ENCODE peak calls at places on chromosomes 4 and X, in five cellular contexts. O, B, G, U and E are unnamed samples.

GRCh38 chr4:110164251-110164650 is 34.2 kb downstream of the ELOVL6 start:
- DNase-seq in O (peak; percentile 57), B (no peak), G (no peak), U (peak; percentile 38), E (peak; percentile 12)

GRCh38 chr4:84647307-84647884 is 64.5 kb downstream of the CDS1 start:
- DNase-seq in O (no peak), B (no peak), G (no peak), U (no peak), E (no peak)

GRCh38 chrX:108224727-108225455 is 133.3 kb downstream of the ATG4A start:
- DNase-seq in O (peak; percentile 30), B (no peak), G (peak; percentile 21), U (peak; percentile 2), E (peak; percentile 62)

GRCh38 chr4:114417214-114417613 is 181.4 kb upstream of the UGT8 start:
- DNase-seq in O (peak; percentile 3), B (no peak), G (no peak), U (no peak), E (peak; percentile 64)

GRCh38 chr4:72564184-72564583 is 4.8 kb downstream of the ADAMTS3 start:
- DNase-seq in O (peak; percentile 95), B (no peak), G (no peak), U (no peak), E (no peak)

GRCh38 chr4:132383571-132384199 is 765.4 kb upstream of the PCDH10 start:
- DNase-seq in O (no peak), B (no peak), G (no peak), U (no peak), E (no peak)

GRCh38 chr4:78059524-78059889 is 2.4 kb downstream of the FRAS1 start:
- DNase-seq in O (peak; percentile 82), B (no peak), G (peak; percentile 86), U (peak; percentile 78), E (peak; percentile 95)

GRCh38 chr4:181796502-181796901 is 446.7 kb upstream of the TENM3 start:
- DNase-seq in O (peak; percentile 77), B (no peak), G (no peak), U (peak; percentile 5), E (no peak)

GRCh38 chr4:40307627-40308497 is 27.3 kb upstream of the CHRNA9 start:
- DNase-seq in O (no peak), B (peak; percentile 62), G (no peak), U (no peak), E (no peak)

GRCh38 chr4:80587861-80588385 is 252.4 kb downstream of the CFAP299 start:
- DNase-seq in O (peak; percentile 91), B (no peak), G (no peak), U (no peak), E (no peak)

GRCh38 chr4:2630556-2631273 is 94.3 kb downstream of the FAM193A start:
- DNase-seq in O (no peak), B (no peak), G (no peak), U (no peak), E (no peak)

GRCh38 chr4:1323635-1324442 is 23.2 kb upstream of the UVSSA start:
- DNase-seq in O (peak; percentile 90), B (no peak), G (no peak), U (peak; percentile 14), E (no peak)

GRCh38 chrX:25597561-25597960 is 540.6 kb upstream of the MAGEB18 start:
- DNase-seq in O (no peak), B (no peak), G (no peak), U (no peak), E (no peak)

GRCh38 chr4:139171878-139172691 is 4.9 kb downstream of the ELF2 start:
- DNase-seq in O (peak; percentile 92), B (no peak), G (no peak), U (no peak), E (no peak)

GRCh38 chr4:134145369-134145768 is 56.2 kb downstream of the PABPC4L start:
- DNase-seq in O (no peak), B (no peak), G (no peak), U (no peak), E (no peak)

GRCh38 chr4:766152-766515 is 59.8 kb downstream of the CPLX1 start:
- DNase-seq in O (peak; percentile 71), B (no peak), G (no peak), U (no peak), E (no peak)

GRCh38 chrX:13078739-13079444 is 34.5 kb upstream of the FAM9C start:
- DNase-seq in O (no peak), B (no peak), G (no peak), U (peak; percentile 31), E (no peak)

GRCh38 chr4:55609393-55609821 is 17.4 kb upstream of the PDCL2 start:
- DNase-seq in O (peak; percentile 98), B (no peak), G (no peak), U (peak; percentile 34), E (no peak)

GRCh38 chr4:77007358-77008230 is 58.0 kb downstream of the SEPTIN11 start:
- DNase-seq in O (peak; percentile 72), B (no peak), G (no peak), U (no peak), E (no peak)

GRCh38 chrX:47583240-47583861 is 1.1 kb downstream of the TIMP1 start:
- DNase-seq in O (no peak), B (no peak), G (no peak), U (no peak), E (no peak)

GRCh38 chr4:103306870-103307345 is 108.8 kb upstream of the CENPE start:
- DNase-seq in O (peak; percentile 10), B (no peak), G (peak; percentile 57), U (no peak), E (peak; percentile 83)

GRCh38 chrX:85084770-85085393 is 81.2 kb downstream of the APOOL start:
- DNase-seq in O (peak; percentile 33), B (no peak), G (peak; percentile 21), U (peak; percentile 7), E (peak; percentile 75)

GRCh38 chr4:54852602-54853001 is 194.8 kb downstream of the KIT start:
- DNase-seq in O (no peak), B (no peak), G (no peak), U (no peak), E (no peak)